ENCODE peak calls at places on chromosomes 2 and 18, in six cellular contexts. V, R, B, D, O and N are unnamed samples.

GRCh38 chr2:27059141-27059820 is 7.8 kb downstream of the AGBL5 start:
- DNase-seq in V (no peak), B (no peak), D (no peak), R (no peak), O (no peak), N (no peak)

GRCh38 chr2:27925640-27926472 is 35.3 kb downstream of the BABAM2 start:
- DNase-seq in O (no peak), R (no peak), V (no peak), D (no peak), B (no peak), N (no peak)

GRCh38 chr2:118224888-118225264 is 136.6 kb downstream of the INSIG2 start:
- DNase-seq in O (no peak), B (no peak), D (no peak), V (no peak), R (no peak), N (no peak)

GRCh38 chr2:20594957-20595356 is 55.9 kb downstream of the HS1BP3 start:
- DNase-seq in B (no peak), O (no peak), D (no peak), R (no peak), V (no peak), N (no peak)

GRCh38 chr2:232872826-232873225 is 2.8 kb downstream of the SNORC start:
- DNase-seq in B (no peak), O (no peak), V (no peak), R (no peak), D (no peak), N (no peak)

GRCh38 chr2:127618551-127618950 is 27.4 kb upstream of the GPR17 start:
- DNase-seq in B (no peak), D (no peak), R (no peak), V (no peak), O (no peak), N (no peak)

GRCh38 chr2:217529271-217529670 is 473.5 kb downstream of the TNS1 start:
- DNase-seq in D (no peak), V (no peak), O (no peak), R (no peak), B (no peak), N (no peak)

GRCh38 chr2:16962459-16962858 is 296.8 kb upstream of the CYRIA start:
- DNase-seq in B (no peak), D (no peak), V (no peak), R (no peak), O (no peak), N (no peak)

GRCh38 chr2:24892928-24893327 is 27.1 kb downstream of the ADCY3 start:
- DNase-seq in V (no peak), R (peak), O (no peak), B (no peak), D (no peak), N (no peak)

GRCh38 chr2:69213201-69213600 is 173.8 kb downstream of the GFPT1 start:
- DNase-seq in D (no peak), O (no peak), B (no peak), V (peak), R (no peak), N (no peak)

GRCh38 chr18:12253027-12253426 is 1.1 kb upstream of the CIDEA start:
- DNase-seq in D (no peak), O (no peak), V (no peak), B (no peak), R (no peak), N (no peak)

GRCh38 chr18:44130365-44130942 is 550.2 kb upstream of the SETBP1 start:
- DNase-seq in O (peak), R (peak), D (peak), B (no peak), V (peak), N (no peak)

GRCh38 chr2:107790837-107791236 is 35.9 kb upstream of the RGPD4 start:
- DNase-seq in O (no peak), R (no peak), D (no peak), B (no peak), V (no peak), N (no peak)

GRCh38 chr2:43132523-43133301 is 93.7 kb downstream of the ZFP36L2 start:
- DNase-seq in O (no peak), D (peak), V (no peak), R (no peak), B (no peak), N (no peak)

GRCh38 chr2:233053928-233054774 is 6.0 kb upstream of the INPP5D start:
- DNase-seq in D (peak), B (peak), O (peak), V (no peak), R (peak), N (peak)

GRCh38 chr2:199456383-199457146 is 1.2 kb downstream of the SATB2 start:
- DNase-seq in O (no peak), V (no peak), B (no peak), R (peak), D (no peak), N (no peak)

GRCh38 chr2:127225186-127225960 is 5.3 kb upstream of the CYP27C1 start:
- DNase-seq in R (peak), D (no peak), V (no peak), O (peak), B (no peak), N (no peak)

GRCh38 chr2:223735659-223736244 is 101.6 kb downstream of the AP1S3 start:
- DNase-seq in D (no peak), V (peak), O (peak), B (no peak), R (peak), N (peak)

GRCh38 chr18:52694804-52695203 is 354.8 kb downstream of the DCC start:
- DNase-seq in V (no peak), R (no peak), O (no peak), B (no peak), D (no peak), N (no peak)

GRCh38 chr2:7930800-7931635 is 750.8 kb upstream of the ID2 start:
- DNase-seq in V (peak), D (no peak), B (no peak), O (no peak), R (no peak), N (no peak)

GRCh38 chr2:211085056-211085680 is 528.8 kb downstream of the CPS1 start:
- DNase-seq in V (peak), B (no peak), R (peak), D (peak), O (peak), N (peak)

GRCh38 chr2:133941666-133942065 is 312.2 kb upstream of the MGAT5 start:
- DNase-seq in B (no peak), V (no peak), O (no peak), D (no peak), R (no peak), N (no peak)

GRCh38 chr2:68252407-68253210 is at the start of gene PPP3R1:
- DNase-seq in R (peak), O (peak), V (peak), D (peak), B (peak), N (peak)

GRCh38 chr2:73110622-73111299 is 2.0 kb downstream of the RAB11FIP5 start:
- DNase-seq in D (no peak), V (no peak), R (peak), B (no peak), O (peak), N (peak)

GRCh38 chr2:49857371-49858112 is 703.2 kb upstream of the FSHR start:
- DNase-seq in D (no peak), R (no peak), V (no peak), B (no peak), O (no peak), N (no peak)

GRCh38 chr2:190410171-190410570 is 2.0 kb downstream of the MFSD6 start:
- DNase-seq in V (no peak), O (no peak), R (no peak), B (no peak), D (no peak), N (no peak)

GRCh38 chr2:164569334-164569733 is 51.9 kb downstream of the GRB14 start:
- DNase-seq in R (no peak), O (no peak), D (no peak), V (no peak), B (no peak), N (no peak)

GRCh38 chr2:85997016-85997970 is 108.4 kb downstream of the POLR1A start:
- DNase-seq in R (peak), B (no peak), O (peak), D (no peak), V (peak), N (no peak)

GRCh38 chr2:75680402-75680801 is 30.3 kb downstream of the GCFC2 start:
- DNase-seq in B (no peak), V (no peak), O (no peak), R (no peak), D (no peak), N (no peak)

GRCh38 chr2:148614332-148615049 is 30.1 kb upstream of the EPC2 start:
- DNase-seq in R (peak), V (no peak), O (peak), D (no peak), B (no peak), N (peak)

GRCh38 chr2:231162036-231162345 is 36.4 kb upstream of the ARMC9 start:
- DNase-seq in D (no peak), R (peak), V (no peak), O (peak), B (no peak), N (peak)

GRCh38 chr18:56068030-56068671 is 480.2 kb upstream of the TCF4 start:
- DNase-seq in D (no peak), O (peak), R (peak), B (no peak), V (no peak), N (peak)

GRCh38 chr2:150485871-150486538 is 1.5 kb downstream of the RND3 start:
- DNase-seq in R (peak), D (no peak), O (peak), B (no peak), V (peak), N (peak)

GRCh38 chr2:127153691-127154158 is 46.8 kb upstream of the BIN1 start:
- DNase-seq in R (peak), B (no peak), O (peak), V (no peak), D (no peak), N (peak)

GRCh38 chr2:237431372-237431771 is 17.4 kb upstream of the COL6A3 start:
- DNase-seq in O (no peak), R (peak), D (no peak), B (peak), V (no peak), N (peak)